ENCODE peak calls at places on chromosome 21, in eight cellular contexts. W is pancreas, A is heart left ventricle, R is HCT116, V is mammary epithelial cell, L is MM.1S, Y is neural progenitor cell, N is right lobe of liver. I is an unnamed sample.

GRCh38 chr21:21236981-21237380 is 238.8 kb downstream of the NCAM2 start:
- DNase-seq in V (no peak), Y (no peak), L (no peak), N (no peak), W (no peak), A (no peak), R (no peak), I (no peak)

GRCh38 chr21:15057290-15057689 is 7.5 kb downstream of the NRIP1 start:
- DNase-seq in A (no peak), N (no peak), V (no peak), Y (peak; percentile 34), R (no peak), L (no peak), W (no peak), I (no peak)

GRCh38 chr21:32994305-32994704 is 31.4 kb upstream of the OLIG2 start:
- DNase-seq in N (no peak), R (no peak), Y (no peak), A (no peak), L (peak; percentile 59), V (no peak), W (no peak), I (no peak)

GRCh38 chr21:14557413-14557812 is 11.3 kb upstream of the SAMSN1 start:
- DNase-seq in N (no peak), R (no peak), W (no peak), V (no peak), L (no peak), Y (no peak), A (no peak), I (no peak)

GRCh38 chr21:40160911-40161310 is 293.7 kb downstream of the PCP4 start:
- DNase-seq in A (no peak), R (no peak), N (no peak), W (no peak), V (no peak), Y (peak; percentile 28), L (no peak), I (no peak)

GRCh38 chr21:30555095-30555494 is 6.0 kb downstream of the KRTAP19-7 start:
- DNase-seq in N (no peak), R (no peak), V (no peak), A (no peak), W (no peak), L (no peak), Y (no peak), I (no peak)

GRCh38 chr21:24436236-24436635 is 1171.0 kb downstream of the MRPL39 start:
- DNase-seq in W (no peak), Y (no peak), R (no peak), N (no peak), L (peak; percentile 15), A (no peak), V (no peak), I (no peak)

GRCh38 chr21:42614811-42615342 is 38.5 kb upstream of the PDE9A start:
- DNase-seq in V (peak; percentile 88), N (peak; percentile 69), L (no peak), Y (peak; percentile 36), R (no peak), W (peak; percentile 41), A (no peak), I (peak; percentile 76)

GRCh38 chr21:19011448-19011847 is 607.9 kb upstream of the TMPRSS15 start:
- DNase-seq in V (no peak), W (no peak), L (no peak), N (no peak), R (no peak), Y (no peak), A (peak; percentile 22), I (no peak)

GRCh38 chr21:16420086-16420724 is 690.4 kb downstream of the USP25 start:
- DNase-seq in L (no peak), W (peak; percentile 39), Y (no peak), R (no peak), N (peak; percentile 70), V (peak; percentile 62), A (peak; percentile 63), I (no peak)

GRCh38 chr21:27803571-27803970 is 836.7 kb upstream of the ADAMTS5 start:
- DNase-seq in N (no peak), L (no peak), R (no peak), V (no peak), A (no peak), Y (no peak), W (no peak), I (no peak)

GRCh38 chr21:44704636-44705001 is 6.8 kb downstream of the TSPEAR start:
- DNase-seq in N (no peak), W (no peak), Y (no peak), R (no peak), A (no peak), V (no peak), L (no peak), I (peak; percentile 46)

GRCh38 chr21:44708213-44708865 is 3.0 kb downstream of the TSPEAR start:
- DNase-seq in A (no peak), N (no peak), L (no peak), V (no peak), Y (peak; percentile 47), R (no peak), W (no peak), I (peak; percentile 40)

GRCh38 chr21:44706706-44707615 is 4.4 kb downstream of the TSPEAR start:
- DNase-seq in L (no peak), W (no peak), A (no peak), R (no peak), N (no peak), Y (peak; percentile 51), V (no peak), I (peak; percentile 44)

GRCh38 chr21:44703731-44704635 is 7.0 kb downstream of the KRTAP10-12 start:
- DNase-seq in L (no peak), V (no peak), Y (no peak), A (no peak), W (no peak), N (no peak), R (no peak), I (peak; percentile 29)

DNA sequence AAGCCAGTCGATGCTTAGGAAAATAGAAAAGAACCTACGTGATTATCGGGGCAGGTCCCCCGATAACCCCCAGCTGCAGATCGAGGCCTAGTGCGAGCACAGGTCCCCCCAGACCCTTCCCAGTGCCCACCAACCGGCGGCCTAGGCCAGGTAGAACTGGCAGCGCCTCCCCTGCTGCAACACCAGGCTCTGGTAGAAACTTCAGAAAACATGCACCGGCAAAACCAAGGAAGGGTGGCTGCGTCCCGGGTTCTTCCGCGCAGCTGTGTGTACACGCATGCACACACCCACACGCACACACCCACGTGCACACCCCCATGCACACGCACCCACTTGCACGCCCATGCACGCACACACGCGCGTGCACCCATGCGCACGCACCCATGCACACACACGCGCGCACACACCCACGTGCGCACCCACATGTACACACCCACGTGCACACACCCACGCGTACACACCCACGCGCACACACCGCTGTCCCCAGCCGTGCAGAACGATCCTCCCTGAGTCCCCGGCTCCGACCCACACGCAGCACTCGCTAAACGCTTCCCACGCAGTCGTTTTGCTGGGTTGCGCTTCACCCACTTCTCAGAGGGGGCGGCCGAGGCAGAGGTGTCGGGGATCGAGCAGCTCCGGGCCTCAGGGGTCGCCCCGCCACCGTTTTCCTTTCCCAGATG is 5.2 kb downstream of the TSPEAR start:
- DNase-seq in A (no peak), N (no peak), Y (no peak), W (no peak), L (no peak), V (no peak), R (no peak), I (peak; percentile 35)
- H3K4me3 ChIP-seq in A (no peak overlapping the region), N (no peak overlapping the region), Y (peak overlapping the region; percentile 22), W (no peak overlapping the region), L (no peak overlapping the region), V (no peak overlapping the region), R (no peak overlapping the region), I (no peak overlapping the region)

GRCh38 chr21:41482980-41483379 is 25.0 kb downstream of the TMPRSS2 start:
- DNase-seq in L (no peak), W (no peak), R (no peak), V (no peak), N (no peak), A (no peak), Y (no peak), I (no peak)
- H3K4me1 ChIP-seq in L (peaks cover 20% of the 10 kb centered on the region), W (peaks cover 50% of the 10 kb centered on the region), R (no peaks in the 10 kb centered on the region), V (peaks cover 6% of the 10 kb centered on the region), N (no peaks in the 10 kb centered on the region), A (no peaks in the 10 kb centered on the region), Y (peaks cover 5% of the 10 kb centered on the region), I (no peaks in the 10 kb centered on the region)

GRCh38 chr21:39012314-39013230 is 170.7 kb downstream of the PSMG1 start:
- DNase-seq in A (no peak), N (no peak), L (no peak), W (no peak), Y (no peak), V (no peak), R (no peak), I (no peak)
- TF ChIP-seq CTCF in A (no peak), N (no peak), L (no peak), W (no peak), Y (no peak), V (no peak), R (no peak), I (no peak)

GRCh38 chr21:36103434-36103833 is 31.4 kb upstream of the CBR3 start:
- DNase-seq in A (no peak), N (no peak), Y (no peak), R (no peak), W (no peak), V (no peak), L (no peak), I (no peak)

GRCh38 chr21:36100971-36101641 is 31.3 kb downstream of the CBR1 start:
- DNase-seq in L (peak; percentile 63), W (no peak), A (no peak), R (no peak), Y (no peak), V (no peak), N (no peak), I (no peak)

GRCh38 chr21:36105327-36105842 is 29.5 kb upstream of the CBR3 start:
- DNase-seq in Y (no peak), V (no peak), A (no peak), R (no peak), L (no peak), N (no peak), W (no peak), I (no peak)

GRCh38 chr21:36109868-36110267 is 25.0 kb upstream of the CBR3 start:
- DNase-seq in Y (no peak), W (no peak), N (no peak), V (no peak), L (no peak), A (no peak), R (no peak), I (no peak)

DNA sequence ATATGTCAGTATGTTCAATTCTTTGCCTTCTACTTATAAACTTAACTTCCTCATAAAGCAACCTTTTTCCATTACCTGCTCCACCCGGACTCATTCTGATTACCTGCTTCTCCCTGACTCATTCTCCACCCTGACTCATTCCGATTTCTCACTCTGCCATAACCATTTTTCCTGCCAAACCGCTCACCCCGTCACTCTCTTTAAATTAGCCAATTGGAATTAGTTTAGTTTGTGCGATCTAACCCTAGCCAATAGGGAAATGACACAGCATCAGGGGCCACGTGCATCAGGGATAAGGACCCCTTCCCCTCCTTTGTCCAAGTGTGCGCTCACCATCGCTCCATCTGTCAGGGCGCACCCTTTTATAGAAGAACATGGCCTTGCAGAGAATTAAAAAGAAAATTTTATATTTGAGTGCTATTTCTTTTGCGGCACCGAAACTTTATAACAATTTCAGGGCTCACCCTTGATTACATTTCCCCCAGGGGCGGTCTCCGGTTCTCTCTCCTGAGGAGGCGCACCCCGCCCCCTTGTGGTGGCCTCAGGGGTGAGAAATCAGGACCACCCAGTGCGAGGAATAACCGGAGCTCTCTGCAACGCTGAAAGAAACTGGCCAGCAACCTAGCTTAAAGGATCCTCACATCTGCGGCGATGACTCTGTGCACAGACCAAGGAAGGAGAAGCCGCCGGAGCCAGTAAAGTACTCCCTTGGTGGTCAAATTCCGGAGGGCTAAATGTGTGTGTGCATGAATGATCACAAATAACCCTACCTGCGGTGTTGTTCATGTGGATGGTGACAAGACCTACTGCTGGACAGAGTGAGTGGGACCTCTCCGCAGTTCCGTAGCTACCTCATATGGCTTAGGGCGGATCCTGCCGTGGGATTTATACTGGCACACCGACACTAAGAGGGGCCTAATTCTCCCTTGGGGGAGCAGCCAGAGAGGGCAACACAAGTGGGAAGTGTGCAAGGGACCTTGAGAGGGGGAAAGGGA is 30.3 kb upstream of the CBR3 start:
- DNase-seq in R (peak; percentile 24), Y (peak; percentile 80), W (no peak), L (no peak), V (peak; percentile 59), N (peak; percentile 55), A (no peak), I (no peak)
- H3K4me3 ChIP-seq in R (no peak overlapping the region), Y (no peak overlapping the region), W (no peak overlapping the region), L (no peak overlapping the region), V (no peak overlapping the region), N (no peak overlapping the region), A (no peak overlapping the region), I (no peak overlapping the region)